ENCODE peak calls at places on chromosomes 12 and 14, in four cellular contexts. T, H, C and W are unnamed samples.

GRCh38 chr12:45660330-45660729 is 69.2 kb upstream of the ARID2 start:
- DNase-seq in T (peak; percentile 55), H (no peak), C (no peak), W (no peak)

GRCh38 chr14:74917200-74917543 is 5.9 kb downstream of the RPS6KL1 start:
- DNase-seq in H (no peak), T (no peak), C (no peak), W (no peak)

GRCh38 chr12:46659844-46660243 is 166.0 kb downstream of the SLC38A4 start:
- DNase-seq in C (no peak), T (no peak), H (no peak), W (no peak)

GRCh38 chr12:42716521-42716920 is 127.0 kb upstream of the PRICKLE1 start:
- DNase-seq in H (no peak), T (no peak), C (peak; percentile 25), W (no peak)

GRCh38 chr14:54881761-54882401 is 20.7 kb downstream of the GCH1 start:
- DNase-seq in H (no peak), T (no peak), C (no peak), W (no peak)

GRCh38 chr12:89756638-89757321 is 48.1 kb upstream of the ATP2B1 start:
- DNase-seq in T (no peak), H (no peak), C (no peak), W (no peak)

GRCh38 chr12:20805921-20806320 is 4.6 kb upstream of the SLCO1B3 start:
- DNase-seq in T (no peak), C (no peak), H (no peak), W (no peak)

GRCh38 chr14:60204104-60204842 is 39.1 kb upstream of the DHRS7 start:
- DNase-seq in C (no peak), H (no peak), T (no peak), W (no peak)

GRCh38 chr12:67426067-67426466 is 156.9 kb downstream of the CAND1 start:
- DNase-seq in T (no peak), C (no peak), H (no peak), W (no peak)

GRCh38 chr14:101022121-101022520 is 118.6 kb upstream of the RTL1 start:
- DNase-seq in H (peak; percentile 49), T (no peak), C (no peak), W (peak; percentile 21)

GRCh38 chr14:99383457-99384428 is 96.9 kb downstream of the SETD3 start:
- DNase-seq in C (no peak), T (no peak), H (no peak), W (no peak)
- H3K27me3 ChIP-seq in C (no peaks in the 10 kb centered on the region), T (no peaks in the 10 kb centered on the region), H (no peaks in the 10 kb centered on the region), W (peaks cover 62% of the 10 kb centered on the region)

GRCh38 chr14:94112513-94113060 is 2.1 kb downstream of the IFI27 start:
- DNase-seq in C (no peak), T (no peak), H (no peak), W (peak; percentile 45)
- H3K4me3 ChIP-seq in C (no peak overlapping the region), T (no peak overlapping the region), H (peak overlapping the region; percentile 43), W (peak overlapping the region; percentile 33)

GRCh38 chr12:109716092-109716479 is 2.5 kb downstream of the FAM222A start:
- DNase-seq in C (no peak), H (no peak), T (no peak), W (no peak)
- H3K4me1 ChIP-seq in C (no peaks in the 10 kb centered on the region), H (peaks cover 82% of the 10 kb centered on the region), T (no peaks in the 10 kb centered on the region), W (peaks cover 59% of the 10 kb centered on the region)

DNA sequence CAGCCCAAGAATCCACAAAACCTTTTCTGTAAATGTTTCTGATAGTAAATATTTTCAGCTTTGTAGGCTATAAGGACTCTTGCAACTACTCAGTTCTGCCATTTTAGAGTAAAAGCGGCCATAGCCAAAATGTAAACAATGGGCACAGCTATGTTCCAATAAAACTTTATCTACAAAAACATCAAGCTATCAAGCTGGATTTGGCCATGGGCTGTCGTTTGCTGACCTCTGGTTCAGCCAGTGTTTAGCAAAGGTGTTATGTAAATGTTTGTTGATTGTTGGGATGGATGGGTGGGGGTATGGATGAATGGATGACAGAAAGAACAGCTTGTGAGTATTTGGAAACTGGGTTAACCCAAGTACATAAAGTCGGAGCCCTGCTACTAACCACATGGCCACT is 111.1 kb upstream of the VRK1 start:
- DNase-seq in H (no peak), T (no peak), C (no peak), W (no peak)
- H3K27me3 ChIP-seq in H (no peaks in the 10 kb centered on the region), T (no peaks in the 10 kb centered on the region), C (no peaks in the 10 kb centered on the region), W (no peaks in the 10 kb centered on the region)

GRCh38 chr12:105234197-105234596 is 1.8 kb downstream of the APPL2 start:
- DNase-seq in H (no peak), T (no peak), C (no peak), W (no peak)
- H3K4me3 ChIP-seq in H (no peak overlapping the region), T (peak overlapping the region; percentile 60), C (peak overlapping the region; percentile 87), W (peak overlapping the region; percentile 95)

GRCh38 chr14:30234966-30235365 is 307.3 kb upstream of the PRKD1 start:
- DNase-seq in H (no peak), C (no peak), T (no peak), W (no peak)
- H3K4me1 ChIP-seq in H (no peaks in the 10 kb centered on the region), C (no peaks in the 10 kb centered on the region), T (no peaks in the 10 kb centered on the region), W (no peaks in the 10 kb centered on the region)

DNA sequence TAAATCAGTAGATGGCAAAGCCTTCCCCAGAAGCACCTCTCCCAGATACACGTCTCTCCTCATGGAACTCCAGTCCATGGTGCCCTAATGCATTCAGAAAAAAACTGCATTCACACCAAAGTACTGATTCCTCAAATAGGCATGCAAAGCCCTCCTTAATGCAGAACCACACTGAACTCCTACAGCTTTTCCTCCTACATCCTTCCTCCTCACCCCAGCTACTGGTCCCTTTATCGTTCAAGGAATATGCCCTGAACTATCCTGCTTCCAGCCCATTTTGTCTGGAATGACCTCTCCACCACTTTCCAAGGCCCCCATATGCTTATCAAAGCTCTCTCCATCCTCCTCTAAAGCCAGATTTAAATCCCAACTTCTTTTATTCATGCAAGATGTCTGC is 21.3 kb downstream of the SMUG1 start:
- DNase-seq in H (no peak), C (no peak), T (no peak), W (no peak)
- H3K27me3 ChIP-seq in H (no peaks in the 10 kb centered on the region), C (no peaks in the 10 kb centered on the region), T (no peaks in the 10 kb centered on the region), W (no peaks in the 10 kb centered on the region)